ENCODE peak calls at places on chromosomes 2 and 18, in eight cellular contexts. N is cardiac muscle cell; P is esophagus squamous epithelium; L is tibial artery; K is upper lobe of right lung; D is CD8-positive, alpha-beta T cell; W is heart right ventricle; O is IMR-90. I is an unnamed sample.

GRCh38 chr18:60347526-60348045 is 25.0 kb downstream of the MC4R start:
- DNase-seq in P (no peak), N (no peak), D (no peak), O (no peak), L (no peak), K (no peak), W (no peak), I (no peak)

GRCh38 chr18:34789768-34790344 is 79.8 kb downstream of the DTNA start:
- DNase-seq in N (no peak), D (no peak), L (no peak), W (no peak), P (no peak), K (no peak), O (peak; percentile 35), I (no peak)

GRCh38 chr2:215447056-215447455 is 11.2 kb upstream of the FN1 start:
- DNase-seq in N (no peak), O (peak; percentile 41), W (no peak), D (no peak), P (no peak), K (no peak), L (no peak), I (no peak)

GRCh38 chr2:154195644-154196221 is 324.0 kb downstream of the GALNT13 start:
- DNase-seq in O (no peak), N (no peak), K (no peak), D (no peak), W (no peak), L (no peak), P (no peak), I (no peak)

GRCh38 chr2:171855401-171855800 is 38.6 kb downstream of the SLC25A12 start:
- DNase-seq in D (no peak), L (no peak), K (no peak), P (no peak), W (no peak), O (peak; percentile 20), N (no peak), I (no peak)

GRCh38 chr18:23844991-23845680 is 155.9 kb downstream of the LAMA3 start:
- DNase-seq in K (no peak), L (no peak), D (no peak), P (no peak), O (no peak), W (no peak), N (no peak), I (no peak)

GRCh38 chr2:7692657-7693161 is 775.5 kb downstream of the RNF144A start:
- DNase-seq in W (no peak), O (peak; percentile 53), L (peak; percentile 85), K (no peak), D (no peak), N (no peak), P (no peak), I (no peak)

GRCh38 chr2:233676046-233676445 is 4.3 kb downstream of the UGT1A9 start:
- DNase-seq in O (no peak), D (no peak), P (no peak), W (no peak), K (no peak), N (no peak), L (no peak), I (no peak)

GRCh38 chr2:241965931-241966412 is 96.4 kb downstream of the RTP5 start:
- DNase-seq in W (peak; percentile 25), L (peak; percentile 59), O (peak; percentile 95), P (no peak), N (peak; percentile 46), D (peak; percentile 39), K (peak; percentile 61), I (no peak)

GRCh38 chr2:201267278-201268030 is 7.1 kb downstream of the CASP8 start:
- DNase-seq in W (no peak), O (no peak), D (no peak), L (no peak), K (no peak), N (no peak), P (no peak), I (no peak)

GRCh38 chr2:157395811-157396210 is 48.1 kb downstream of the CYTIP start:
- DNase-seq in W (no peak), K (no peak), P (no peak), O (no peak), D (no peak), L (no peak), N (no peak), I (no peak)

GRCh38 chr2:27020337-27020948 is 12.3 kb upstream of the TMEM214 start:
- DNase-seq in N (peak; percentile 35), P (no peak), K (no peak), O (no peak), L (no peak), D (no peak), W (peak; percentile 65), I (no peak)

GRCh38 chr2:100270381-100271146 is 51.7 kb downstream of the LONRF2 start:
- DNase-seq in P (no peak), D (no peak), W (no peak), K (no peak), L (no peak), N (no peak), O (no peak), I (no peak)

GRCh38 chr2:206113148-206113547 is 27.2 kb upstream of the INO80D start:
- DNase-seq in L (no peak), K (no peak), P (no peak), O (peak; percentile 45), D (no peak), W (no peak), N (no peak), I (no peak)

GRCh38 chr2:2812117-2812516 is 481.0 kb upstream of the MYT1L start:
- DNase-seq in N (no peak), W (no peak), K (no peak), O (no peak), P (no peak), L (no peak), D (no peak), I (no peak)

GRCh38 chr2:159131882-159132281 is 154.6 kb downstream of the WDSUB1 start:
- DNase-seq in P (no peak), N (no peak), K (no peak), W (no peak), O (peak; percentile 97), L (no peak), D (no peak), I (no peak)

GRCh38 chr2:28707592-28707991 is 44.0 kb upstream of the PPP1CB start:
- DNase-seq in L (no peak), W (no peak), O (no peak), N (no peak), D (no peak), P (no peak), K (no peak), I (no peak)

DNA sequence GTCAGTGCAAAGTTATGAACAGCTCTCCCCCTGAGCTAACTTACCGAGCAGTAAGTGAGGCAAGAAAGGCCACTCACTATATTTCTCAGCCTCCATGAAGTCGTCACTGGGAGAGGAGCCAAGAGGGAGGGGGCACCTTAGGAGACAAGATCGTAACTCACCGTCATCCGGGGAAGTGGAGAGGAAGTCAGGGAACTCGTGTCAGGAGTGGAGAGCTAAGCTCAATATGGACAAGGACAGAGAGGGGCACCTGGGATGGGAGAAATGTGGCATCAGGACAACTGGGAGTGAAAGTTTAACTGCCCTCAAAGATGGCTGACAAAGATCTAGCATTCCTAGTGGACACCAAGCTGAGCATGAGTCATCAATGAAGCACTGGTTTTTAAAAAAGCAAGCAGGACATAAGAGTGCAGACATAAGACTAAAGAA is 37.1 kb downstream of the BCL11A start:
- DNase-seq in O (peak; percentile 90), W (no peak), D (no peak), L (no peak), N (no peak), P (no peak), K (no peak), I (no peak)
- H3K4me1 ChIP-seq in O (peaks cover 13% of the 10 kb centered on the region), W (peaks cover 14% of the 10 kb centered on the region), D (no peaks in the 10 kb centered on the region), L (no peaks in the 10 kb centered on the region), N (peaks cover 18% of the 10 kb centered on the region), P (peaks cover 94% of the 10 kb centered on the region), K (peaks cover 6% of the 10 kb centered on the region), I (no peaks in the 10 kb centered on the region)

DNA sequence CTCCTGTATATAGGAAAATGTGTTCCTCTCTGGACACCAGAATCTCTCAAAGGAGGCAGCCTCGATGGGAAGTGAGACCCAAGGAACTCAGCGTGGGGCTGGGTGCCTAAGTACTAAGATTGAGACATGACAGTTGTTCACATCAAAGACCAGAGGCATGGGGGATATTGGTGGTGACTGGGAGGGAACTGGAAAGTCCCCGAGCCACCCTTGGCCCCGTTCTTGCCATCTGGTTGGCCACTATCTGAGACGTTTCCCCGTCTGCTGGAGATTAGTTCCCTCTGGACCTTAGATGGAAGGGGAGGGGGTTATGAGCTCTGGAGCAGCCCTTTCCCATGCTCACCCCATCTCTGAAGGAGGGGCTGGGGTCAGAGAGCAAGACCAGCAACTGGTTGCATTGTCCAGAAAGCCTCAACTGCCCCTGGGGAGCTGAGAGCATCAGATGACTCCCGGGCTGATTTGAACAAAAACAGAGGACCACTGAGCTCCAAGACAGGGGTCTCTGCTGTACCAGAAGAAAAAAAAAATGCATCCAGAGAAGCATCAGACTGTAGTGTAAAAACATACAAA is 11.8 kb downstream of the FBLN7 start:
- DNase-seq in N (no peak), D (no peak), W (no peak), L (no peak), K (peak; percentile 13), O (no peak), P (no peak), I (no peak)
- H3K4me1 ChIP-seq in N (no peaks in the 10 kb centered on the region), D (peaks cover 6% of the 10 kb centered on the region), W (peaks cover 8% of the 10 kb centered on the region), L (no peaks in the 10 kb centered on the region), K (peaks cover 5% of the 10 kb centered on the region), O (peaks cover 10% of the 10 kb centered on the region), P (no peaks in the 10 kb centered on the region), I (no peaks in the 10 kb centered on the region)

DNA sequence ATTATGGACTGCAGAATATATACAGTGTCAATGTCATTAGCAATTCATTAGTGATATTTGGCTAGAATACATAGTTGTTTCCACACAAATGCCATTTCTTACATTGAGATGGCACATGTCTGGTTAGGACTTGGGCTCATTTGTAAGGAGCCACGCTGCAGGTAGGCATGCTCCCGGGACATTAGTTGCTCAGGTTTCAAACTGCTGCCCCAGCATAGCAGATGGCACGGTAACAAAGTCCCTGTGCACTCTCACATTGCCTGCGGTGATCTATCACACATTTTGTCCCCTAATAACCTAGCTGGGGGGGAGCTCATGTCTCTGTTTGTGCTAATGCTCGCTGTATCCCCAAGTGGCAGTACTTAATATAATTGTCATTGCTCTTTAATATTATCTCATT is 185.1 kb downstream of the NEDD4L start:
- DNase-seq in O (no peak), L (no peak), P (no peak), W (no peak), N (no peak), D (no peak), K (no peak), I (no peak)
- H3K4me1 ChIP-seq in O (peaks cover 4% of the 10 kb centered on the region), L (no peaks in the 10 kb centered on the region), P (peaks cover 37% of the 10 kb centered on the region), W (peaks cover 2% of the 10 kb centered on the region), N (peaks cover 10% of the 10 kb centered on the region), D (no peaks in the 10 kb centered on the region), K (peaks cover 15% of the 10 kb centered on the region), I (peaks cover 53% of the 10 kb centered on the region)

DNA sequence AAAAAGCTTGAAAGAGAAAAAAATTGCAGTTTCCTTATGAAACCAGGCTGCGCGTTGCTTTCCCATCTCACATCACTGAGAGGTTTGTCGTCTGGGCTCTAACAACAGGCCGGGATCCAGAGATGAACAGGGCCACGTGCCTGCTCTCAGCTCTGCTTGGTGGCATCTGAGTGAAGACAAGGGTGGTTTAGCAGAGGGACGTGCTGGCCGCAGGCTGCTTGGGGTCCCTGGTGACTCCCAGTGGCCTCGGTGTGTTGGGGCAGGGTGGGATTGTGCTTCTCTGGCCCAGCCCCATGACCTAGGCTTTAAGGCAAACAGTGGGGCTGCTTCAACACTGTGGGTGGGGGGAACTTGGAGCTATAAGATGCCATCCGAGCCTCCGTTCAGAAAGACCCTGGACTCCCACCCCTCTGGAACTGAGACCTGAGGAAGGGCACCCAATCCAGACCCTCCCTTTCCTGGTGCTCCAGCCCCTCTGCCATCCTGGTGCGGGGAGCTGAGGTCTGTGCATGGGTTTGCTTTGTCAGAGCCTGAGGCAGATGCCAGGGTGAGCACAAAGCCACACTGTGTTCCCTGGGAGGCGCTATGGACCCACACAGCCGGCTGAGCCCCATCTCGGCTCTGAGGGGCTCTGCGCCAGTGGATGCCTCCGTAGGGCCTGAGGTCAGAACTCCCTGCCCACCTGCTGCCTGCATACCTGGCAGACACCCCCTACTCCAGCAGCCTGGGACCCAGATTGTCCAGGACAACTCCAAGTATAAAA is 18.4 kb upstream of the HPCAL1 start:
- DNase-seq in O (no peak), N (no peak), P (no peak), L (no peak), W (no peak), D (no peak), K (peak; percentile 57), I (peak; percentile 44)
- H3K4me1 ChIP-seq in O (peaks cover 27% of the 10 kb centered on the region), N (peaks cover 5% of the 10 kb centered on the region), P (peaks cover 36% of the 10 kb centered on the region), L (peaks cover 16% of the 10 kb centered on the region), W (peaks cover 12% of the 10 kb centered on the region), D (no peaks in the 10 kb centered on the region), K (peaks cover 22% of the 10 kb centered on the region), I (peaks cover 32% of the 10 kb centered on the region)

I was measured in lower lobe of right lung.